ENCODE peak calls at places on chromosomes 1 and 21, in six cellular contexts. V, I, B, S, K and F are unnamed samples.

GRCh38 chr21:42374457-42374856 is 8.1 kb upstream of the TFF1 start:
- DNase-seq in V (no peak), I (no peak), B (no peak), S (no peak), K (no peak), F (no peak)

GRCh38 chr21:36419996-36420395 is 34.8 kb downstream of the CHAF1B start:
- DNase-seq in V (peak; percentile 93), I (peak; percentile 90), B (peak; percentile 85), S (peak; percentile 70), K (peak; percentile 81), F (peak; percentile 84)

GRCh38 chr1:53448241-53448841 is 10.9 kb upstream of the DMRTB1 start:
- DNase-seq in V (no peak), I (no peak), B (no peak), S (peak; percentile 47), K (no peak), F (no peak)

GRCh38 chr1:38028105-38028591 is 15.6 kb downstream of the UTP11 start:
- DNase-seq in V (no peak), I (no peak), B (no peak), S (no peak), K (no peak), F (no peak)

GRCh38 chr1:32172621-32173245 is 6.7 kb upstream of the TXLNA start:
- DNase-seq in V (peak; percentile 56), I (no peak), B (no peak), S (no peak), K (no peak), F (no peak)

GRCh38 chr1:201639826-201640225 is 100.9 kb downstream of the NAV1 start:
- DNase-seq in V (no peak), I (no peak), B (no peak), S (no peak), K (no peak), F (no peak)

GRCh38 chr1:169588785-169589485 is 2.7 kb upstream of the F5 start:
- DNase-seq in V (no peak), I (no peak), B (no peak), S (no peak), K (no peak), F (no peak)

GRCh38 chr1:180951881-180952656 is 39.4 kb downstream of the KIAA1614 start:
- DNase-seq in V (no peak), I (no peak), B (no peak), S (no peak), K (no peak), F (peak; percentile 63)

GRCh38 chr1:244349103-244349531 is 102.6 kb downstream of the ADSS2 start:
- DNase-seq in V (peak; percentile 92), I (no peak), B (no peak), S (no peak), K (no peak), F (no peak)

GRCh38 chr21:36545776-36546511 is 66.0 kb upstream of the CLDN14 start:
- DNase-seq in V (no peak), I (no peak), B (no peak), S (no peak), K (no peak), F (no peak)

GRCh38 chr1:20093940-20094391 is 24.0 kb downstream of the PLA2G5 start:
- DNase-seq in V (no peak), I (no peak), B (no peak), S (no peak), K (no peak), F (no peak)

GRCh38 chr1:35223109-35223630 is 30.2 kb upstream of the SFPQ start:
- DNase-seq in V (no peak), I (no peak), B (no peak), S (no peak), K (no peak), F (no peak)
- TF ChIP-seq POLR2AphosphoS5 in V (no peak), I (no peak), B (no peak), S (no peak), K (no peak), F (no peak)

DNA sequence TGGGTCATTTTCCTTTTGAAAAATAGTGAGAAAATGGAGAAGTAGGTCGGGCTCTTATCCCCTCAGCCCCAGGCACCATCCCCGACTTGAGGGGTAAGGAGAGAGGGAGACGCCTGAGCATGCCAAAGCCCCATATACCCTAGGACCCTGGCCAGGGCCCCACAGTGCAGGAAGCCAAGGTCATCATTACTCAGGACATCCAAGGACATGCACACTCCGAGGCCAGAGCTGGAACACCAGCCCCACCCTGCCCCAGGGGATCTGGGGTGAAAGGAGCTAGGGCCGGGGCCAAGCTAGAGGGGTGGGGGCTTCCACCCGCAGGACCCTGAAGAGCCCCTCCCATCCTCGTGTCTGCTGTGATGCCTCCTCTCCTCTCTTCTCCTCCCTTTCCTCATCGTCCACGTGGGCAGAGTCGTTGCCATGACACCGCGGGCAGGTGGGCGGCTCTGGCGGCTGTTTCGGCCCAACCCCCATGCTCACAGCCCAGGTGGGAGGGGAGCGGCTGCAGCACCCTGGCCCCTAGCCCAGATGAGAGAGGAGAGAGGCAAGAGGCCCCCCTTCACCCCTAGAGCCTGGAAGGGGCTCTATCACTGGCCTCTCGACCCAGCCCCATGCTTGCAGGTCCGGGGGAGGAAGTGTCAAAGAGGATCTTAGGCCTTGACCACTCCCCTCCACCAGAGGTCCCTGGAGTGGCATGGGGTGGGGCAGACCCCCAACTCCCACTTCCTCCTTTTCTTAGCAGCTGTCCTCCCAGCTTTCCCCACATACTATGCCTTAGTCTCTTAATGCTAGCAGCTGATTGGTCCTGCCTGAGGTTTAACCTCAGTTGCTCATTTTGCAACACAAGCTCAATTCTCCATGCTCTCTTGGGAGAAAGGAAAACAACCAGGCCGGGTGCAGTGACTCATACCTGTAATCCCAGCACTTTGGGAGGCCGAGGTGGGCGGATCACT is 10.6 kb downstream of the DLGAP3 start:
- DNase-seq in V (no peak), I (peak; percentile 53), B (no peak), S (peak; percentile 29), K (no peak), F (no peak)
- TF ChIP-seq CTCF in V (no peak), I (peak; percentile 28), B (no peak), S (peak; percentile 41), K (no peak), F (no peak)

GRCh38 chr1:61956012-61956645 is 213.8 kb downstream of the PATJ start:
- DNase-seq in V (no peak), I (no peak), B (no peak), S (no peak), K (no peak), F (no peak)
- H3K4me1 ChIP-seq in V (no peaks in the 10 kb centered on the region), I (no peaks in the 10 kb centered on the region), B (no peaks in the 10 kb centered on the region), S (peaks cover 24% of the 10 kb centered on the region), K (no peaks in the 10 kb centered on the region), F (no peaks in the 10 kb centered on the region)

DNA sequence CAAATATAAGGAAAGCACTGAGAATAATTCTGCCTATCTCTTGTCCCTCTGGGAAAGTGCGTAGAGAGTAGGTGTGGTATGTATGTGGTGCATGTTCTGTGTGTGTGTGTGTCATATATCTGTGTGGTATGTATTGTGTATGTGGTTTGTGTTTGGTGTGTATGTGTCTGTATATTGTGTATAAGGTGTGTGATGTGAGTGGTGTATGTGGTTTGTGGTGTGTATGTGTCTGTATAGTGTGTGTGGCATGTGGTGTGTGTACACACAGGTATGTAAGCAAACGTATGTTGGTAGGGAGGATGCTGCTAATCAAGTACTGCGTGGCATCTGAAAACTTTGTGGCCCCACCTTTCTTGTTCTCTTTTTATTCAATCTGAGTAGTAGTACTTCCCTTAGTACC is 68.3 kb upstream of the LAX1 start:
- DNase-seq in V (no peak), I (no peak), B (no peak), S (no peak), K (no peak), F (no peak)
- TF ChIP-seq POLR2AphosphoS5 in V (no peak), I (no peak), B (no peak), S (no peak), K (no peak), F (no peak)

GRCh38 chr1:186904361-186904760 is 75.6 kb downstream of the PLA2G4A start:
- DNase-seq in V (no peak), I (no peak), B (no peak), S (no peak), K (no peak), F (no peak)

GRCh38 chr1:186899577-186899976 is 70.8 kb downstream of the PLA2G4A start:
- DNase-seq in V (no peak), I (no peak), B (no peak), S (no peak), K (no peak), F (no peak)

GRCh38 chr1:186899977-186900376 is 71.2 kb downstream of the PLA2G4A start:
- DNase-seq in V (no peak), I (no peak), B (no peak), S (no peak), K (no peak), F (no peak)

GRCh38 chr1:186900539-186901237 is 71.9 kb downstream of the PLA2G4A start:
- DNase-seq in V (no peak), I (no peak), B (no peak), S (no peak), K (no peak), F (no peak)

DNA sequence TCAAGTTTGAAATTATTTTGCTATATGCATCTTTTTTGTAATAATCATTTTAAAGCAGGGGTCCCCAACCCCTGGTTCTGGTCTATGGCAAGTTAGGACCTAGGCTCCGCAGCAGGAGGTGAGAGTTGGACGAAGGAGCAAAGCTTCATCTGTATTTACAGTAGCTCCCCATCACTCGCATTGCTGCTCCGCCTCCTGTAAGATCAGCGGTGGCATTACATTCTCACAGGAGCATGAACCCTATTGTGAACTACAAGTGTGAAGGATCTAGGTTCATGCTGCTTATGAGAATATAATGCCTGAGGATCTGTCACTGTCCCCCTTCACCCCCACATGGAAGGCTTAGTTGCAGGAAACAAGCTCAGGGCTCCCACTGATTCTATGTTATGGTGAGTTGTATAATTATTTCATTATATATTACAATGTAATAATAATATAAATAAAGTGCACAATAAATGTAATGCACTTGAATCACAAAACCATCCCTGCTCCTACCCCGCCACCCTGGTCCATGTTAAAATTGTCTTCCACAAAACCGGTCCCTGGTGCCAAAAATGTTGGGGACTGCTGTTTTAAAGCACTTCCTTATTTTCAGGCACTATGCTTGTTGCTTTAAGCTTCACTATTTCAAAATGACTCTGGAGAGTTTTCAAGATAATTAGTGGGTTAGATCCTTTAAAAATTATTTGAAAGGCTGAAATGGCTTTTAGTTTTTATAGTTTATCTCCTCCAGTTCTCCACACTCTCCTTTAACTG is 74.8 kb downstream of the PLA2G4A start:
- DNase-seq in V (no peak), I (no peak), B (no peak), S (no peak), K (no peak), F (no peak)
- TF ChIP-seq CTCF in V (no peak), I (no peak), B (no peak), S (no peak), K (no peak), F (no peak)

GRCh38 chr1:107664882-107665871 is 299.8 kb downstream of the VAV3 start:
- DNase-seq in V (no peak), I (no peak), B (no peak), S (no peak), K (no peak), F (no peak)
- H3K4me1 ChIP-seq in V (no peaks in the 10 kb centered on the region), I (no peaks in the 10 kb centered on the region), B (peaks cover 18% of the 10 kb centered on the region), S (no peaks in the 10 kb centered on the region), K (no peaks in the 10 kb centered on the region), F (no peaks in the 10 kb centered on the region)

GRCh38 chr1:27522148-27522859 is 32.3 kb upstream of the WASF2 start:
- DNase-seq in V (peak; percentile 27), I (no peak), B (peak; percentile 74), S (no peak), K (peak; percentile 79), F (peak; percentile 77)
- TF ChIP-seq POLR2AphosphoS5 in V (no peak), I (no peak), B (peak; percentile 8), S (no peak), K (peak; percentile 66), F (no peak)